ENCODE peak calls at places on chromosomes 2 and 18, in five cellular contexts. R is uterus, S is transverse colon, T is GM12891, L is upper lobe of left lung. C is an unnamed sample.

GRCh38 chr2:29632018-29632417 is 289.4 kb downstream of the ALK start:
- DNase-seq in T (no peak), L (no peak), R (no peak), S (no peak), C (no peak)

GRCh38 chr2:192286093-192286701 is 91.5 kb upstream of the TMEFF2 start:
- DNase-seq in R (no peak), T (no peak), S (no peak), L (no peak), C (peak; percentile 8)

GRCh38 chr2:28390241-28390856 is 2.3 kb upstream of the FOSL2 start:
- DNase-seq in S (peak; percentile 90), L (peak; percentile 93), T (peak; percentile 63), R (peak; percentile 93), C (peak; percentile 87)

GRCh38 chr2:86193901-86194567 is 1.2 kb downstream of the IMMT start:
- DNase-seq in T (no peak), L (no peak), S (no peak), R (no peak), C (no peak)

GRCh38 chr2:102474785-102475184 is 1.8 kb downstream of the SLC9A4 start:
- DNase-seq in L (no peak), R (no peak), T (no peak), S (no peak), C (no peak)

GRCh38 chr2:242054881-242055801 is 185.6 kb downstream of the RTP5 start:
- DNase-seq in S (no peak), R (no peak), T (no peak), L (no peak), C (no peak)

GRCh38 chr2:122384768-122385333 is 629.4 kb downstream of the TSN start:
- DNase-seq in T (no peak), R (no peak), L (no peak), S (no peak), C (no peak)

GRCh38 chr2:127612111-127612822 is 33.7 kb upstream of the GPR17 start:
- DNase-seq in T (no peak), L (peak; percentile 12), R (peak; percentile 11), S (peak; percentile 5), C (no peak)

GRCh38 chr2:238910751-238911351 is 63.0 kb downstream of the TWIST2 start:
- DNase-seq in T (no peak), L (peak; percentile 21), R (peak; percentile 16), S (no peak), C (peak; percentile 19)

GRCh38 chr2:20599001-20599600 is 51.8 kb downstream of the HS1BP3 start:
- DNase-seq in R (peak; percentile 48), T (no peak), L (peak; percentile 39), S (peak; percentile 8), C (no peak)

GRCh38 chr2:172655091-172655837 is 80.4 kb upstream of the RAPGEF4 start:
- DNase-seq in L (no peak), S (no peak), T (no peak), R (no peak), C (peak; percentile 23)

GRCh38 chr2:105690566-105690965 is 54.1 kb upstream of the NCK2 start:
- DNase-seq in L (no peak), T (no peak), R (no peak), S (no peak), C (no peak)

GRCh38 chr2:144208924-144209323 is 311.0 kb downstream of the ZEB2 start:
- DNase-seq in R (no peak), L (no peak), S (no peak), T (no peak), C (no peak)

GRCh38 chr2:36561223-36561944 is 36.6 kb downstream of the FEZ2 start:
- DNase-seq in T (no peak), S (peak; percentile 53), R (no peak), L (peak; percentile 40), C (peak; percentile 30)

GRCh38 chr2:119106301-119106897 is 52.2 kb downstream of the C1QL2 start:
- DNase-seq in T (no peak), R (no peak), S (peak; percentile 24), L (no peak), C (no peak)

GRCh38 chr2:28593356-28593755 is 97.5 kb downstream of the PLB1 start:
- DNase-seq in L (peak; percentile 8), T (no peak), R (peak; percentile 17), S (no peak), C (no peak)

GRCh38 chr2:127142663-127143630 is 36.0 kb upstream of the BIN1 start:
- DNase-seq in R (no peak), T (no peak), S (no peak), L (no peak), C (no peak)

GRCh38 chr2:157404363-157404762 is 39.5 kb downstream of the CYTIP start:
- DNase-seq in S (no peak), R (no peak), L (peak; percentile 27), T (peak; percentile 32), C (no peak)

GRCh38 chr2:190722825-190723224 is 73.9 kb downstream of the NAB1 start:
- DNase-seq in T (no peak), S (no peak), L (no peak), R (no peak), C (no peak)

GRCh38 chr2:64819371-64819770 is 165.7 kb upstream of the SERTAD2 start:
- DNase-seq in L (no peak), R (no peak), S (no peak), T (no peak), C (no peak)

GRCh38 chr2:231917280-231918088 is 8.7 kb downstream of the NPPC start:
- DNase-seq in R (no peak), L (no peak), T (no peak), S (no peak), C (no peak)

GRCh38 chr2:88842656-88843055 is 151.2 kb downstream of the RPIA start:
- DNase-seq in R (no peak), S (no peak), T (no peak), L (no peak), C (no peak)

GRCh38 chr2:3175568-3175955 is 202.1 kb downstream of the EIPR1 start:
- DNase-seq in L (no peak), R (no peak), S (no peak), T (no peak), C (no peak)

GRCh38 chr2:118097657-118098056 is 9.4 kb downstream of the INSIG2 start:
- DNase-seq in R (no peak), S (no peak), T (no peak), L (no peak), C (no peak)

GRCh38 chr18:62729487-62730386 is 14.4 kb downstream of the PHLPP1 start:
- DNase-seq in S (no peak), R (no peak), L (no peak), T (no peak), C (no peak)

GRCh38 chr2:100949377-100949776 is 52.7 kb upstream of the RPL31 start:
- DNase-seq in S (no peak), T (no peak), R (no peak), L (no peak), C (no peak)

GRCh38 chr2:144459937-144460336 is 60.0 kb downstream of the ZEB2 start:
- DNase-seq in R (no peak), T (no peak), S (no peak), L (no peak), C (no peak)

GRCh38 chr2:237670641-237671040 is 43.3 kb downstream of the LRRFIP1 start:
- DNase-seq in L (no peak), T (no peak), R (peak; percentile 81), S (no peak), C (no peak)

GRCh38 chr2:126673215-126673614 is 17.3 kb downstream of the GYPC start:
- DNase-seq in R (no peak), L (no peak), S (no peak), T (no peak), C (no peak)

GRCh38 chr2:187593697-187594096 is 39.5 kb upstream of the TFPI start:
- DNase-seq in S (no peak), R (no peak), T (no peak), L (no peak), C (no peak)

GRCh38 chr2:54657664-54658083 is 65.8 kb upstream of the EML6 start:
- DNase-seq in S (peak; percentile 66), L (no peak), R (peak; percentile 51), T (peak; percentile 31), C (peak; percentile 42)
- TF ChIP-seq POLR2A in S (no peak), L (no peak), R (no peak), T (no peak), C (no peak)

DNA sequence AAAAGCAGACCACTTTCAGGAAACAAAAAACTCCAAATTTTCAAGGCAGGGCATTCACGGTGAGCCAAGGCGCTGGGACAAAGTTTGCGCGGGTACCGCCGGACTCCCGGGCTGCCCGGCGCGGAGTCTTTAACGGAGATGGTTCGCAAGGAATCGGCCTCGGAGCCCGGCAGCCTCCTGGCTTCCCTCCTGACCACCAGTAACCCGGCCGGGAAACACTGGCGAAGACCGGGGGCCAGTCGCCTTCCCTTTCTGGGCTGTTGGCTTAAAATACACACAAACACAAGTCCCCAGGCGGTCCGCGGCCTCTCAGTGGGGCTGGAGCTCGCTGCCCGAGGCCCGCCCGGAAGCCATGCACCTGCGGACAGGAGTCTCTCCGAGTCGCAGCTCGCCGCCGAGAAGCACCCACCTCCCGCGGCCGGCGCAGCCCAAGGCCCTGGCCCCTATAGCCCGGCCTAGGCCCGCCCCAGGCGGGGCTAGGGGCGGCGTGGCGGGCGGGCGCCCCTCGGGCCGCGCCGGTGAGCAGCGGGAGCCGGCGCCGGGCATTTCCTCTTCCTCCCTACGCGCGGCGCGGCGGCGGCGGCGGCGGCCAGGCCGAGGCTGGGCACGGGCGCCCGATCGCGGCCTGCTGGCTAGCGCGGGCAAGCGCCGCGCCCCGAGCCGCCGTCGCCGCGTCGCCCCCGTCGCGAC is 550 bp upstream of the KCMF1 start:
- DNase-seq in S (peak; percentile 74), L (peak; percentile 60), T (peak; percentile 56), R (peak; percentile 55), C (peak; percentile 45)
- TF ChIP-seq POLR2A in S (peak; percentile 68), L (peak; percentile 48), T (no peak), R (no peak), C (no peak)

DNA sequence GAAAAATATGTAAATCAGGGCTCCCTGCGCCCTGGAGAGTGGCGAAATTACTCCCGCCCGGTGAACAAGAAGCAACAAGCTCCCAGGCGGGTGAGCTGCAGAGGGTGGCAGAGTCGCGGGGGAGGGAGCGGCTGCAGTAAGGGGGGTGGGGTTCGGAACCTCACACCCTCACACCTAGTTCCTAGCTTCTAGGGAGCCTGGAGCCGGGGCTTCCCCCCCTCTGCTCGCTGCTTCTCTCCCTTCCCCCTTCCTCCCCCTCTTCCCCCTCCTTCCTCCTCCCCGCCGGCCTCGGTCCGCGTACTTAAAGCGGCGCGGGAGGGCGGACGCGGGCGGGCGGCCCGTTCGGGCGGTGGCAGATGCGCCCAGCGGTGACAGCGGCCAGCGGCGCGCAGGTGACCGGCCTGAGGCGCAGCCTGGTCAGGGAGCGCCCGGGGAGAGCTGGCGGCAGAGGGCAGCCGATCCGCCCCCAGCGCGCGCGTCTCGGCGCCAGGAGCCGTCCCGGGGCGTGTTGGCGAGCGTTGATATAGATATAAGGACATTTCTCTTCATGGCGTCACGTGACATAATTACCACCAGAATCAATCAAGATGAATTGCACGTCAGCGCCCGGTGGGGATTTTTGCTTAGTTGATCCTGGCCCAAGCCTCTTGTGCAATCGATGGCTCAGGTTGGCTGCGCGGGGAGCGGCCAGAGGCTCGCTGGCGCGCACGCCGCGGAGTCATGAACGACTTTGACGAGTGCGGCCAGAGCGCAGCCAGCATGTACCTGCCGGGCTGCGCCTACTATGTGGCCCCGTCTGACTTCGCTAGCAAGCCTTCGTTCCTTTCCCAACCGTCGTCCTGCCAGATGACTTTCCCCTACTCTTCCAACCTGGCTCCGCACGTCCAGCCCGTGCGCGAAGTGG is at the start of gene HOXD11:
- DNase-seq in T (no peak), L (no peak), S (peak; percentile 66), R (peak; percentile 80), C (peak; percentile 90)
- TF ChIP-seq POLR2A in T (no peak), L (no peak), S (peak; percentile 15), R (no peak), C (no peak)

GRCh38 chr2:177165103-177165583 is 47.5 kb upstream of the HNRNPA3 start:
- DNase-seq in T (no peak), R (peak; percentile 36), S (peak; percentile 24), L (no peak), C (no peak)
- TF ChIP-seq POLR2A in T (no peak), R (peak; percentile 15), S (no peak), L (no peak), C (no peak)

C was measured in H54.